ENCODE peak calls at places on chromosomes 3 and 15, in eight cellular contexts. I, X, Y, K, P, G, F and N are unnamed samples.

GRCh38 chr3:148902173-148902791 is 37.2 kb downstream of the CPA3 start:
- DNase-seq in I (peak; percentile 20), X (peak; percentile 63), Y (no peak), K (peak; percentile 64), P (no peak), G (peak; percentile 67), F (no peak), N (peak; percentile 40)

GRCh38 chr3:50609071-50609742 is 2.4 kb downstream of the CISH start:
- DNase-seq in I (no peak), X (no peak), Y (no peak), K (no peak), P (no peak), G (no peak), F (no peak), N (no peak)

GRCh38 chr15:96237002-96237401 is 93.5 kb upstream of the NR2F2 start:
- DNase-seq in I (no peak), X (peak; percentile 54), Y (no peak), K (peak; percentile 23), P (no peak), G (no peak), F (no peak), N (peak; percentile 53)

GRCh38 chr3:143098032-143098764 is 21.4 kb upstream of the CHST2 start:
- DNase-seq in I (no peak), X (no peak), Y (no peak), K (no peak), P (no peak), G (no peak), F (no peak), N (no peak)

GRCh38 chr3:128872282-128872681 is 7.1 kb upstream of the ACAD9 start:
- DNase-seq in I (no peak), X (no peak), Y (no peak), K (no peak), P (no peak), G (no peak), F (no peak), N (no peak)

GRCh38 chr3:115836944-115837343 is 213.6 kb downstream of the GAP43 start:
- DNase-seq in I (peak; percentile 27), X (peak; percentile 52), Y (peak; percentile 40), K (peak; percentile 34), P (no peak), G (peak; percentile 13), F (no peak), N (peak; percentile 49)

GRCh38 chr3:21573291-21573690 is 177.7 kb downstream of the ZNF385D start:
- DNase-seq in I (peak; percentile 35), X (peak; percentile 37), Y (no peak), K (peak; percentile 63), P (no peak), G (peak; percentile 54), F (no peak), N (peak; percentile 52)

GRCh38 chr3:86867990-86868389 is 123.0 kb downstream of the VGLL3 start:
- DNase-seq in I (no peak), X (peak; percentile 15), Y (no peak), K (peak; percentile 30), P (no peak), G (peak; percentile 59), F (no peak), N (peak; percentile 8)

GRCh38 chr3:161957467-161957866 is 460.9 kb downstream of the OTOL1 start:
- DNase-seq in I (peak; percentile 14), X (no peak), Y (no peak), K (peak; percentile 17), P (no peak), G (no peak), F (no peak), N (no peak)

GRCh38 chr15:76340802-76341365 is 4.3 kb downstream of the ISL2 start:
- DNase-seq in I (no peak), X (peak; percentile 79), Y (peak; percentile 83), K (no peak), P (no peak), G (no peak), F (no peak), N (no peak)

GRCh38 chr15:70328137-70329115 is 230.7 kb upstream of the TLE3 start:
- DNase-seq in I (no peak), X (peak; percentile 42), Y (no peak), K (peak; percentile 84), P (no peak), G (peak; percentile 95), F (peak; percentile 75), N (peak; percentile 82)

GRCh38 chr3:4821975-4822374 is 157.3 kb upstream of the BHLHE40 start:
- DNase-seq in I (no peak), X (no peak), Y (no peak), K (no peak), P (no peak), G (no peak), F (no peak), N (no peak)

GRCh38 chr15:58471341-58471740 is 39.5 kb downstream of the LIPC start:
- DNase-seq in I (no peak), X (no peak), Y (no peak), K (no peak), P (no peak), G (no peak), F (no peak), N (no peak)

GRCh38 chr3:142613491-142613890 is 17.3 kb downstream of the PLS1 start:
- DNase-seq in I (peak; percentile 42), X (no peak), Y (no peak), K (no peak), P (no peak), G (no peak), F (no peak), N (no peak)

GRCh38 chr3:112086018-112086854 is at the start of gene C3orf52:
- DNase-seq in I (peak; percentile 91), X (peak; percentile 89), Y (peak; percentile 93), K (peak; percentile 59), P (peak; percentile 80), G (peak; percentile 70), F (peak; percentile 80), N (peak; percentile 78)

GRCh38 chr15:33256874-33257273 is 53.9 kb upstream of the RYR3 start:
- DNase-seq in I (no peak), X (no peak), Y (peak; percentile 55), K (no peak), P (no peak), G (no peak), F (no peak), N (no peak)

GRCh38 chr3:183653209-183654064 is 18.0 kb downstream of the KLHL24 start:
- DNase-seq in I (peak; percentile 12), X (peak; percentile 17), Y (peak; percentile 4), K (peak; percentile 14), P (no peak), G (no peak), F (no peak), N (peak; percentile 20)

GRCh38 chr15:43762824-43763223 is 13.9 kb downstream of the ELL3 start:
- DNase-seq in I (no peak), X (peak; percentile 14), Y (no peak), K (peak; percentile 17), P (no peak), G (no peak), F (no peak), N (no peak)

GRCh38 chr3:58521002-58521670 is 15.9 kb downstream of the ACOX2 start:
- DNase-seq in I (no peak), X (no peak), Y (peak; percentile 57), K (peak; percentile 47), P (peak; percentile 82), G (no peak), F (no peak), N (no peak)

GRCh38 chr15:100194955-100195354 is 146.8 kb downstream of the ADAMTS17 start:
- DNase-seq in I (no peak), X (no peak), Y (no peak), K (no peak), P (no peak), G (no peak), F (no peak), N (no peak)

DNA sequence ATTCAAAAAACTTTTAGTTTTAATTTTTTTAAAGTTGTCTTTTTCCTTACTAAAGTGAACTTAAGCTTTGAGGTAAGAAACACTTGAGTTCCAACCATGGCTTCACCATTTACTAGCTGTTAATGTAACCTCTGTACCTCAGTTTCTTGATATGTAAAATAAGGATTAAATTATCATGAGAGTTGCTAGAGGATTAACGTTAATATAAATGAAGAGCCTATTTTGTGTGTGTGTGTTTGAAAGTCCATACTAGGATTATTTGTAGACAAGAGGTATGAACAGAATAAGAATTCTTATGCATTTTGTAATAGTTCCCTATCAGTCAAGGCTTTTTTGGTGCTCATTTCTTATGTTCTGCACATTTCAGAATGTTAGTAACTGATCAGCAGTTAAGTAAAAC is 93.7 kb downstream of the MME start:
- DNase-seq in I (no peak), X (no peak), Y (no peak), K (no peak), P (no peak), G (no peak), F (no peak), N (no peak)
- TF ChIP-seq CTCF in I (no peak), X (no peak), Y (no peak), K (no peak), P (no peak), G (no peak), F (no peak), N (no peak)

DNA sequence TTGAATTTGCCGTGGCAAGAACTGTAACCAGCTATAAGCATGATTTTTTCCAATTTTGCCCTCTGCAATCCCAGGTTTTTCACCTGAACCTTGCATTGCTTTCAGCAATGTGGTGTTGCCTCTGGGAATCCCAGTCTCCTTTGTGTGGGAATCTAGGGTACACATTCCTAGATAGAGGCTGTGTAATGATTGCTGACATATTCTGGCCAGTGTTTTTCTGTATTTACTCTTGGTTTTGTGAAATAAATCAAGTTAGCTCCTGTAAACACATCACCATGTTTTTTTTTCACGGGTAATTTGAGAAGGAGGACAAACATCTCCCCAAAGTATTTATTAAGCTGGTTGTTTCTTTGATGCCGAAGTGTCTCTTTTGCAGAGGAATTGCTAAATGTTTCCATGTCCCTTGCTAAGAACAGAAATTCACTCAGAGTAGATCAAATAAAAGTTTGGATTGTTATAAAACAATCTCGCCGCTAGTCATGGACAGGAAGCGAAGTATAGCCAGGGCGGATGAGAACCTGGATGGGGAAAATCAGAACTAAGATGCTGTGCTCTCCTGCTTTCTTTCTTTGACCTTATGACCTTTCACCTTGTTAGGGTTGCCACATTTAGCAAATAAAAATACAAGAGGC is 1.2 kb downstream of the CFAP91 start:
- DNase-seq in I (no peak), X (peak; percentile 2), Y (peak; percentile 31), K (no peak), P (no peak), G (no peak), F (no peak), N (no peak)
- H3K4me3 ChIP-seq in I (no peak overlapping the region), X (no peak overlapping the region), Y (peak overlapping the region; percentile 55), K (no peak overlapping the region), P (no peak overlapping the region), G (no peak overlapping the region), F (peak overlapping the region; percentile 64), N (no peak overlapping the region)

GRCh38 chr3:62184559-62184958 is 188.8 kb downstream of the FEZF2 start:
- DNase-seq in I (peak; percentile 29), X (no peak), Y (no peak), K (peak; percentile 34), P (peak; percentile 76), G (no peak), F (no peak), N (peak; percentile 44)
- TF ChIP-seq CTCF in I (no peak), X (no peak), Y (peak; percentile 6), K (no peak), P (peak; percentile 3), G (no peak), F (no peak), N (no peak)

DNA sequence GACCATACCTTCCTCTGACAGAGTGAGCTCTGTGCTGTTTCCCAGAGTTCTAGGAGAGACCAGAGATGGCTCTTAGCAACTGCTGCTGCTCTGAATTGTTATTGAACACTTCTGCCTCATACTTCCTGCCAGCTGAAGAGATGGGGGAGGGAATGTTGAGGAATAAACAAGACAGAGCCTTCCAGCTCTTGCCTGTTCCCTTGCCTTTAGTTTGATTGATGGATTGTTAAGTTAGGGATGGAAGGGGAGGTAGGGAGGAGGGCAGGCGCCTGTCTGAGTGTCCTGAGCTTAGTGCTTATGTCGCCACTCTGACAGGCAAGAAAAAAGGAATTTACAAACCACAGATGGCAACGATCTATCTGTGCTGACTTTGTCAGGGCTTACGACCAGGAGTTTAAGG is 42.8 kb downstream of the ZNF609 start:
- DNase-seq in I (no peak), X (peak; percentile 42), Y (no peak), K (peak; percentile 44), P (no peak), G (peak; percentile 55), F (no peak), N (peak; percentile 67)
- H3K4me3 ChIP-seq in I (no peak overlapping the region), X (no peak overlapping the region), Y (no peak overlapping the region), K (no peak overlapping the region), P (no peak overlapping the region), G (no peak overlapping the region), F (no peak overlapping the region), N (no peak overlapping the region)